ENCODE peak calls at places on chromosomes 1 and 21, in five cellular contexts. F is cardiac muscle cell; E is fibroblast of lung; H is tibial nerve; I is CD4-positive, CD25-positive, alpha-beta regulatory T cell. Y is an unnamed sample.

GRCh38 chr1:87325982-87326738 is 2.5 kb upstream of the LMO4 start:
- DNase-seq in F (peak), E (peak), H (peak), I (no peak), Y (peak)

GRCh38 chr1:198627436-198628063 is 11.3 kb upstream of the PTPRC start:
- DNase-seq in F (no peak), E (no peak), H (no peak), I (no peak), Y (no peak)

GRCh38 chr1:110084226-110085078 is 14.0 kb upstream of the ALX3 start:
- DNase-seq in F (peak), E (peak), H (peak), I (peak), Y (no peak)

GRCh38 chr1:40592107-40592773 is 60.8 kb downstream of the ZNF684 start:
- DNase-seq in F (peak), E (peak), H (peak), I (peak), Y (peak)

GRCh38 chr1:53025034-53025777 is 36.8 kb upstream of the PODN start:
- DNase-seq in F (peak), E (peak), H (peak), I (no peak), Y (no peak)

GRCh38 chr1:29673669-29674624 is 437.6 kb downstream of the PTPRU start:
- DNase-seq in F (no peak), E (no peak), H (no peak), I (no peak), Y (no peak)

GRCh38 chr1:216221260-216221700 is 202.0 kb downstream of the USH2A start:
- DNase-seq in F (peak), E (peak), H (peak), I (no peak), Y (no peak)

GRCh38 chr1:93615201-93616150 is 66.2 kb downstream of the BCAR3 start:
- DNase-seq in F (peak), E (peak), H (no peak), I (no peak), Y (no peak)

GRCh38 chr21:33053986-33054385 is 16.0 kb upstream of the OLIG1 start:
- DNase-seq in F (no peak), E (no peak), H (no peak), I (no peak), Y (no peak)

GRCh38 chr1:6427445-6428390 is 3.1 kb downstream of the ESPN start:
- DNase-seq in F (no peak), E (no peak), H (no peak), I (no peak), Y (no peak)

GRCh38 chr1:33512612-33513011 is 40.2 kb downstream of the ZSCAN20 start:
- DNase-seq in F (no peak), E (no peak), H (no peak), I (no peak), Y (no peak)

GRCh38 chr1:5349526-5349925 is 642.7 kb downstream of the NPHP4 start:
- DNase-seq in F (no peak), E (no peak), H (no peak), I (no peak), Y (no peak)

GRCh38 chr1:175237389-175237788 is 44.8 kb upstream of the KIAA0040 start:
- DNase-seq in F (no peak), E (no peak), H (no peak), I (no peak), Y (no peak)

GRCh38 chr1:37498872-37499617 is 15.5 kb downstream of the MEAF6 start:
- DNase-seq in F (peak), E (peak), H (no peak), I (no peak), Y (no peak)

GRCh38 chr1:8083739-8084484 is 57.8 kb upstream of the ERRFI1 start:
- DNase-seq in F (peak), E (peak), H (no peak), I (no peak), Y (no peak)

GRCh38 chr1:156508205-156508954 is 7.8 kb upstream of the MEF2D start:
- DNase-seq in F (peak), E (peak), H (peak), I (no peak), Y (no peak)
- H3K27ac ChIP-seq in F (peak), E (peak), H (peak), I (peak), Y (peak)

GRCh38 chr1:192801451-192801850 is 7.4 kb upstream of the RGS2 start:
- DNase-seq in F (no peak), E (no peak), H (no peak), I (no peak), Y (no peak)
- H3K27ac ChIP-seq in F (no peak), E (no peak), H (no peak), I (no peak), Y (no peak)

DNA sequence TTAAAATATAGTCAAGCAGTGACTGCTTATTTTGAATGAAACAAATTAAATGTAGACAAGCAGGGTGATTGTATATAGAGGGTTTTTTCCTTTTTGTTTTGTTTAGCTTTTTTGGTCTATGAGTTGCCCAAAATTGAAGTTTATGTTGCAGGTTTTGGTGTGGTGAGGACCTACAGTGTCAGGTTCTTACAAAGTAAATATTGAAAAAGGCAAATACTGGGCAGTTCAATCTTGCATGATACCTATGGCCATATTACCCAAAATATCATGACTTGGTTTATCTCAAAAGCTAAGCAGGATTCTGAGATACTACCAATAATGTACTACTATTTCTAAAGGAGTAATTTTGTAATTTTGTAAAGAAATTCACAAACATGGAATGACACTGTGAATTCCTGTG is 1.8 kb downstream of the DNAJB4 start:
- DNase-seq in F (no peak), E (no peak), H (no peak), I (no peak), Y (no peak)
- H3K27ac ChIP-seq in F (no peak), E (peak), H (peak), I (no peak), Y (peak)

DNA sequence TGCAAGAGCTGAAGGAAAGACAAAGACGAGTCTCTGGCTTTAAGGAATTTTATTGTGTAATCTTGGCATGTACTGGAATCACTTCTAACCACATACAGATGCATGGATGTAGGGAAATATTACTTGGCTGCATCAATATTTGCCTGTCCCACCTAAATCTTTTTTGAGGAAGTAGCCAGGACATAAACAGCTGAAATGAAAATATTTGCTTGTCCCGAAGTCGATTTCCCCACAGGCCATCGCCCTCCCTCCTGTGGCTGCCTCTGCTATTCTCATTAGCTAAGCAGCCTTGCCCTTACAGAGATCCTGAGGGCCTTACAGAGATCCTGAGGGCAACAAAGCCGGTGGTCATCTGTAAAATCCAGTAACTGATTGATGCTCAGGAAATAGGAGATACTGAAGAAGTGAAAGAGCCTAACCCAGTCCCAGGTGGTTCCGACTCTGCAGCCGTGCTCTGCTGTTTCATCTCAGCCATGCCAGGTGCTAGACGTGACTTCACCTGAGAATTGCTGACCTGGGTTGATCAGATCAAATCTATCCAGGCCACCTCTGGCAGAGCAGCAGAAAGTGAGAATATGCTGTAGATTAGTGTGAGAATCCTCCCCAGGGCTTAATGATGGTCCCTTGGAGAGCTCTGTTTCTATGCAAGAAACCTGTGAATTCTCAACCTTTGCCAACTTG is 25.5 kb downstream of the MAN1C1 start:
- DNase-seq in F (peak), E (peak), H (peak), I (no peak), Y (no peak)
- H3K27ac ChIP-seq in F (no peak), E (no peak), H (peak), I (peak), Y (peak)

GRCh38 chr21:45412491-45412890 is 7.5 kb downstream of the COL18A1 start:
- DNase-seq in F (no peak), E (no peak), H (no peak), I (no peak), Y (no peak)

GRCh38 chr21:45411810-45412206 is 6.8 kb downstream of the COL18A1 start:
- DNase-seq in F (no peak), E (no peak), H (no peak), I (no peak), Y (no peak)

GRCh38 chr21:45410151-45410864 is 5.3 kb downstream of the COL18A1 start:
- DNase-seq in F (peak), E (peak), H (no peak), I (no peak), Y (no peak)

GRCh38 chr21:45409466-45410150 is 4.6 kb downstream of the COL18A1 start:
- DNase-seq in F (no peak), E (peak), H (no peak), I (no peak), Y (no peak)

DNA sequence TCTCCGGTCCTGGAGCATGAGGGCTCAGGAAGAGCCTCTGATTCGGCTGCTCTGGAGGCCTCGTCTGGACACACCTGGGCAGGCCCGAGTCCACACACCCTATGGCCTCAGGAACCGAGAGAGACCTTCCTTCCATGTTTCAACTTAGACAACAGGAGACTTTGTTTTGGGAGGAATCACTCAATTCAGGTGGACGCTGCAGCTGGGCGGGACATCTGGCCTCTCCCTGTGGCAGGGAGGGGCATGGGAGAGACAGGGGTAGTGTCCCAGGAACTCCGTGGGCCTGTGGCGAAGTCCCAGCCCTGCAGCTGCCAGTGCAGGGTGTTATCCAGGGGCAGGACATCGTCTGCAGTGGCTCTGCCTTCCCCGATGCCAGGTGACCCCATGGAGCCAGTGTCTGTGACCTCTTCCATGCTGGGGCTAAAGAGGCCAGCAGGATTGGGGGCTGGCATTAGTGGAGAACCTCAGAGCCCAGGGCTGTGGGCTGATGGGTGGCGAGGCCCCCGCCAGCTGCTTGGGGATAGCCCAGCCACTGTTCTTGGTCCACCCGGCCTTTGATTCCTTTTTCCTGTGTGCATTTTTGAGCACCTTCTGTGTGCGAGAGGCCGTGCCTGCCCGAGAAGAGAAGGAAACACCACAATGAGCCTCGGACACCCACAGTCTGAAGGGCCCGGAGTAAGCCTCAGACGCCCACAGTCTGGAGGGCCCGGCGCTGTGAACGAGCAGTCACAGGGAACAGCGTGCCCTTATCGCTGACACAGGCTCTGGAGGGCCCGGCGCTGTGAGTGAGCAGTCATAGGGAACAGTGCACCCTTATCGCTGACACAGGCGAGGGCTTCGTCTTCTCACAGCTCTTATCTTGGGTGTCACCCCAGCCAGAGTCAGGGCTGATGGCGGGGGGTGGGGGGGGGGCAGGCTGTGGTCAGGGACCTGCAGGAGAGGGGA is 6.2 kb downstream of the COL18A1 start:
- DNase-seq in F (peak), E (no peak), H (no peak), I (no peak), Y (no peak)
- H3K27ac ChIP-seq in F (peak), E (no peak), H (peak), I (no peak), Y (no peak)

DNA sequence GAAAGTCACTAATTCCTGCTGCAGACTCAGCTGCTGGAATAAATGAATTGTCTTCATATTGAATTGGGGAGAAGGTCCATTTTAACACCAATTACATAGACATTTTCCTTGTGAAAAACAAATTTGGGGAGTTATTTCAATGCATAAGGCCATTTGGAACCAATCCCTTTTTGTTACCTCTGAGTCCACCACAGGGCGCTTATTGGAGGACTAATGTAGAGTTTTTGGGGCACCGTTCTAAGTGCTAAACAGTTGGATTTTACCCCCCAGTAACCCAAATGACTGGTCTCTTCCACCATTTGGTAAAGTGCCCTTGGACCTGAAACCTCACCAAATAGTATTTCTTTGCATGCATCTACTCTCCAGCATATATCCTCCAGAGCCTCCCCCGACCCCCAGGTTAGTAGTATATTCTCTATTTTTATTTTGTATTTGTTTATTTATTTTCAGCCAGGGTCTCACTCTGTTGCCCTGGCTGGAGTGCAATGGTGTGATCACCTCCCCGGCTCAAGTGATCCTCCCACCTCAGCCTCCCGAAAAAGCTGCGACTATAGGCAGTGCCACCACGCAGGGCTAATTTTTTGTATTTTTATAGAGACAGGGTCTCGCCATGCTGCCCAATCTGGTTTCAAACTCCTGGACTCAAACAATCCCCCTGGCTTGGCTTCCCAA is 1.6 kb downstream of the PRUNE1 start:
- DNase-seq in F (no peak), E (no peak), H (no peak), I (no peak), Y (no peak)
- H3K27ac ChIP-seq in F (no peak), E (peak), H (peak), I (no peak), Y (peak)

GRCh38 chr1:162716123-162716522 is 74.4 kb upstream of the HSD17B7 start:
- DNase-seq in F (no peak), E (no peak), H (no peak), I (no peak), Y (no peak)
- H3K27ac ChIP-seq in F (no peak), E (no peak), H (no peak), I (no peak), Y (no peak)

DNA sequence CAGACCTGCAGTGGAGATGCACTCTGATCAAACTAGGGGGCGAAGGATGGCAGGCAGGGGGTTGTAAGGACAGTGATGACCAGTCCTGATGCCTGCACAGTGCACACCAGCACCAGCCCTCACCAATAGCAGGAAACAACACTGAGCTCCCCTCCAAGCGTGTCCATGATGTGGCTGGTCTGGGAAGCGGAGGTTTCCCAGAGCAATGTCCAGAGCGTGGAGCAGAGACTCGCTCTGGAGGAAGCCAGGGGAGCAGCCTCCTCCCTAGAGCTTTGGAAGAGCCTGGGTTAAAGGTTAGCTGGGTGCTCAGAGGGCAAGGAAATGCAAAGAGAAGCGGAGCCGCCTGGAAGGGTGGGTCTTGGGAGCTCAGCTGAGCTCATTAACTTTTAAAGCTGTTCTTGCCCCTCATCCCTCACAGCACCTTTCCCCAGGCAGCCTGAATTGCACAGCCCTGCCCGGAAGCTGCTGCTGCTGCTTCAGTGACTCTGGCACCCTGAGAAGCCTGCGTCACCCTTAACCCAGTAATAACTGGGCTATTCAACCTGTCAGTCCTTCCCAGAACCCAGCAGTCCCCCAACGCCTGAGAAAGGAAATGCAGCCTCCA is 162.2 kb upstream of the RAB4A start:
- DNase-seq in F (no peak), E (no peak), H (no peak), I (no peak), Y (no peak)
- H3K27ac ChIP-seq in F (no peak), E (no peak), H (peak), I (no peak), Y (no peak)